ENCODE peak calls at places on chromosome 14, in four cellular contexts. A is stimulated activated CD8-positive, alpha-beta memory T cell treated with anti-CD3 and anti-CD28 coated beads, Interleukin-2, amount 100 ng/mL, for 48 hours; Z is fibroblast of mammary gland; V is NCI-H774. W is an unnamed sample.

GRCh38 chr14:45426685-45427282 is 173.8 kb upstream of the MIS18BP1 start:
- DNase-seq in A (no peak), Z (peak), V (no peak), W (peak)

GRCh38 chr14:76473381-76474263 is 97.7 kb downstream of the ESRRB start:
- DNase-seq in A (no peak), Z (no peak), V (no peak), W (peak)

GRCh38 chr14:92185559-92185958 is 63.8 kb downstream of the CPSF2 start:
- DNase-seq in A (no peak), Z (peak), V (no peak), W (no peak)

GRCh38 chr14:92680781-92681650 is 67.4 kb downstream of the LGMN start:
- DNase-seq in A (peak), Z (peak), V (no peak), W (peak)

GRCh38 chr14:47720281-47720680 is 44.9 kb upstream of the MDGA2 start:
- DNase-seq in A (no peak), Z (no peak), V (no peak), W (no peak)

GRCh38 chr14:56215180-56215579 is 97.0 kb downstream of the PELI2 start:
- DNase-seq in A (no peak), Z (no peak), V (no peak), W (no peak)

GRCh38 chr14:47211263-47211662 is 464.1 kb downstream of the MDGA2 start:
- DNase-seq in A (no peak), Z (no peak), V (no peak), W (no peak)

GRCh38 chr14:74442757-74443156 is 16.7 kb upstream of the SYNDIG1L start:
- DNase-seq in A (no peak), Z (no peak), V (no peak), W (no peak)

GRCh38 chr14:99472937-99473336 is 7.7 kb downstream of the SETD3 start:
- DNase-seq in A (no peak), Z (no peak), V (no peak), W (peak)

GRCh38 chr14:80629606-80630005 is 311.9 kb downstream of the CEP128 start:
- DNase-seq in A (no peak), Z (peak), V (no peak), W (peak)

GRCh38 chr14:105192866-105193731 is 12.0 kb upstream of the NUDT14 start:
- DNase-seq in A (no peak), Z (no peak), V (no peak), W (peak)

GRCh38 chr14:31092160-31092708 is 66.1 kb upstream of the STRN3 start:
- DNase-seq in A (no peak), Z (no peak), V (no peak), W (no peak)

GRCh38 chr14:24013654-24014514 is 25.2 kb downstream of the DHRS4L2 start:
- DNase-seq in A (no peak), Z (peak), V (peak), W (peak)

GRCh38 chr14:104537613-104537988 is 42.0 kb upstream of the C14orf180 start:
- DNase-seq in A (no peak), Z (no peak), V (no peak), W (no peak)

GRCh38 chr14:105013150-105013787 is 7.6 kb downstream of the CDCA4 start:
- DNase-seq in A (no peak), Z (no peak), V (no peak), W (no peak)

GRCh38 chr14:69711065-69711464 is 55.9 kb upstream of the SRSF5 start:
- DNase-seq in A (no peak), Z (no peak), V (peak), W (no peak)

GRCh38 chr14:24372701-24373416 is 4.9 kb downstream of the NFATC4 start:
- DNase-seq in A (no peak), Z (peak), V (no peak), W (no peak)

GRCh38 chr14:59347915-59348314 is 117.3 kb downstream of the GPR135 start:
- DNase-seq in A (no peak), Z (no peak), V (no peak), W (no peak)

GRCh38 chr14:55746533-55746932 is 166.5 kb downstream of the KTN1 start:
- DNase-seq in A (no peak), Z (peak), V (no peak), W (peak)

GRCh38 chr14:93753647-93754046 is 34.6 kb downstream of the PRIMA1 start:
- DNase-seq in A (no peak), Z (no peak), V (no peak), W (no peak)

GRCh38 chr14:22547309-22547947 is 41.6 kb downstream of the DAD1 start:
- DNase-seq in A (no peak), Z (no peak), V (no peak), W (peak)

GRCh38 chr14:85576848-85577541 is 47.1 kb downstream of the FLRT2 start:
- DNase-seq in A (no peak), Z (no peak), V (no peak), W (peak)

GRCh38 chr14:104726600-104727451 is 2.8 kb downstream of the ADSS1 start:
- DNase-seq in A (no peak), Z (no peak), V (no peak), W (peak)

GRCh38 chr14:68295316-68295816 is 475.8 kb downstream of the RAD51B start:
- DNase-seq in A (no peak), Z (no peak), V (no peak), W (no peak)

GRCh38 chr14:88233915-88234314 is 89.2 kb downstream of the KCNK10 start:
- DNase-seq in A (no peak), Z (peak), V (peak), W (peak)

GRCh38 chr14:60509438-60510253 is 700 bp downstream of the SIX6 start:
- DNase-seq in A (no peak), Z (no peak), V (no peak), W (no peak)

GRCh38 chr14:33871394-33871793 is 79.5 kb downstream of the EGLN3 start:
- DNase-seq in A (no peak), Z (no peak), V (no peak), W (no peak)

GRCh38 chr14:71320734-71321555 is 413.7 kb downstream of the PCNX1 start:
- DNase-seq in A (peak), Z (peak), V (peak), W (peak)

GRCh38 chr14:24673534-24674203 is 39.7 kb upstream of the GZMB start:
- DNase-seq in A (no peak), Z (no peak), V (no peak), W (no peak)

GRCh38 chr14:96260341-96260821 is 4.4 kb downstream of the BDKRB1 start:
- DNase-seq in A (no peak), Z (peak), V (no peak), W (no peak)

GRCh38 chr14:99899578-99900178 is 106.5 kb downstream of the EML1 start:
- DNase-seq in A (no peak), Z (peak), V (no peak), W (peak)

GRCh38 chr14:37843969-37844607 is 248.7 kb downstream of the TTC6 start:
- DNase-seq in A (no peak), Z (no peak), V (no peak), W (no peak)

GRCh38 chr14:61420326-61420725 is 98.9 kb downstream of the PRKCH start:
- DNase-seq in A (no peak), Z (no peak), V (no peak), W (peak)

GRCh38 chr14:56808314-56809201 is 1.7 kb downstream of the OTX2 start:
- DNase-seq in A (no peak), Z (no peak), V (no peak), W (no peak)

GRCh38 chr14:68464716-68465115 is 328.2 kb downstream of the ZFP36L1 start:
- DNase-seq in A (no peak), Z (peak), V (no peak), W (peak)

GRCh38 chr14:80434574-80435321 is 223.4 kb upstream of the DIO2 start:
- DNase-seq in A (no peak), Z (peak), V (peak), W (peak)

GRCh38 chr14:72434856-72435255 is 459.0 kb downstream of the DPF3 start:
- DNase-seq in A (no peak), Z (no peak), V (no peak), W (no peak)

GRCh38 chr14:96173646-96174475 is 30.8 kb upstream of the BDKRB2 start:
- DNase-seq in A (no peak), Z (no peak), V (no peak), W (no peak)

GRCh38 chr14:94536836-94537235 is 24.4 kb upstream of the SERPINA4 start:
- DNase-seq in A (no peak), Z (peak), V (no peak), W (peak)

GRCh38 chr14:53444677-53445312 is 291.7 kb upstream of the DDHD1 start:
- DNase-seq in A (no peak), Z (no peak), V (no peak), W (peak)